ENCODE peak calls at places on chromosomes 4 and X, in six cellular contexts. I, O, A, R, P and L are unnamed samples.

GRCh38 chrX:49089553-49089952 is 9.9 kb upstream of the WDR45 start:
- DNase-seq in I (no peak), O (no peak), A (no peak), R (no peak), P (no peak), L (no peak)

GRCh38 chr4:25406081-25406692 is 29.1 kb downstream of the ANAPC4 start:
- DNase-seq in I (no peak), O (no peak), A (peak; percentile 1), R (no peak), P (no peak), L (peak; percentile 65)

GRCh38 chr4:168197926-168198325 is 105.6 kb downstream of the ANXA10 start:
- DNase-seq in I (no peak), O (no peak), A (no peak), R (no peak), P (no peak), L (no peak)

GRCh38 chr4:165464813-165465381 is 86.1 kb downstream of the CPE start:
- DNase-seq in I (no peak), O (no peak), A (peak; percentile 11), R (no peak), P (no peak), L (peak; percentile 81)

GRCh38 chr4:123807187-123807586 is 410.6 kb downstream of the SPRY1 start:
- DNase-seq in I (no peak), O (no peak), A (no peak), R (no peak), P (no peak), L (no peak)

GRCh38 chr4:10015140-10015753 is 6.0 kb downstream of the SLC2A9 start:
- DNase-seq in I (no peak), O (no peak), A (no peak), R (no peak), P (no peak), L (no peak)

GRCh38 chrX:317424-318067 is 1.1 kb downstream of the GTPBP6 start:
- DNase-seq in I (no peak), O (no peak), A (peak; percentile 21), R (no peak), P (no peak), L (no peak)

GRCh38 chr4:156656911-156657310 is 314.7 kb downstream of the PDGFC start:
- DNase-seq in I (no peak), O (no peak), A (no peak), R (no peak), P (no peak), L (peak; percentile 81)

GRCh38 chrX:131816551-131817136 is 206.5 kb upstream of the STK26 start:
- DNase-seq in I (no peak), O (no peak), A (no peak), R (no peak), P (peak; percentile 85), L (peak; percentile 80)

GRCh38 chrX:138711399-138712347 is at the start of gene FGF13:
- DNase-seq in I (no peak), O (peak; percentile 72), A (no peak), R (no peak), P (peak; percentile 26), L (no peak)

DNA sequence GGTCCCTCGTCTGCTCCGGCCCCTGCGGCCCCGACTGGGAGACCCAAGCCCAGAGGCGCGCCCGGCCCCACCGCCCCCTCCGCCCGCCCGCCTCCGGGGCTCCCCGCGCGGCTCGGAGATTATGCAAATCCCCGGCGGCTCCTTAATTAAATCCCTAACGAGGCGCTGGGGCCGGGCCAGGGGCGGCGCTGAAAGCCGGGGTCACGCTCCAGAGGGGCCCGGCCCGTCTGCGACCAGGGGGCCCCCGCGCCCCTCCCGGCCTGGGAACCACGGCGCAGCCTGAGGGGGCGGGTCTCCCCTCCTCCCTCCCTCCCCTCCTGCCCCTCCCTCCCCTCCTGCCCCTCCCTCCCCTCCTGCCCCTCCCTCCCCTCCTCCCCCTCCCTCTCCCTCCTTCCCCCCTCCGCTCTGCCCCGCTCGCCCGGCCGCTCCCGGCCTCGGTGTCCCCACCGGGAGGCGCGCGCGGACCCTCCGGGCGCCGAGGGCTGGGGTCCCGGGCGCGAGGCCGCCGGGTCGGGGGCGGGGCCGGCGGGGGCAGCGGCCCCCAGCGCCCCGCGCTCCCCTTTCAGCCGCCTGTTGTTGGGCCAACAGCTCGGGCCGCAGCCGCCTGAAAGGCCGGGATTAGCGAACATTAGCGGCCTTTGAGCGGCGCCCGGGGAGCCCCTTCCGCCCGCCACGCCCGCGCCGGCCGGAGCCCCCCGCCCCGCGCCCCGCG is 25.9 kb upstream of the FGFR3 start:
- DNase-seq in I (no peak), O (no peak), A (no peak), R (no peak), P (no peak), L (peak; percentile 48)
- H3K4me3 ChIP-seq in I (peak overlapping the region; percentile 43), O (peak overlapping the region; percentile 34), A (peak overlapping the region; percentile 44), R (peak overlapping the region; percentile 44), P (peak overlapping the region; percentile 52), L (no peak overlapping the region)

GRCh38 chrX:119763836-119764387 is 5.5 kb downstream of the SOWAHD start:
- DNase-seq in I (no peak), O (no peak), A (no peak), R (no peak), P (no peak), L (no peak)
- H3K4me3 ChIP-seq in I (no peak overlapping the region), O (no peak overlapping the region), A (no peak overlapping the region), R (no peak overlapping the region), P (no peak overlapping the region), L (no peak overlapping the region)

GRCh38 chr4:1137063-1137771 is 23.9 kb upstream of the RNF212 start:
- DNase-seq in I (no peak), O (no peak), A (no peak), R (no peak), P (no peak), L (no peak)
- H3K4me3 ChIP-seq in I (no peak overlapping the region), O (no peak overlapping the region), A (no peak overlapping the region), R (no peak overlapping the region), P (no peak overlapping the region), L (peak overlapping the region; percentile 67)

DNA sequence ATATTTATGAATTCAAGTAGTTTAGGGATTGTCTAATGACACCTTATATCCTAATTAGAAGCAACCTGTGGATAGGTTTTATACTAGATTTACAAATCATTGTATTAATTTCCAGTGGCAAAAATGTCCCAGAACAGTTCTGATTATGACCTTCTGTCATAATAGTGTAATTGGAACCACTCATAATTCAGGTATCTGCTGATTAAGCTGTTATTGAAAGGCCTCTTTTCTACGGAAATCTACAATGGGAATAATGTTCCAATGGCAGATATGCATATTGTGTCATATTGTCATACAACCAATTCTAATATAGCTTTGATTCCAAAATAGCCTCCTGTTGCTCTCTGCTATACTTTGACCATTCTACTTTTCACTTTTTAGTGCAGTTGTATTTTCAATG is 19.0 kb downstream of the MMRN1 start:
- DNase-seq in I (no peak), O (no peak), A (no peak), R (no peak), P (no peak), L (no peak)
- H3K4me3 ChIP-seq in I (no peak overlapping the region), O (no peak overlapping the region), A (no peak overlapping the region), R (no peak overlapping the region), P (no peak overlapping the region), L (no peak overlapping the region)

GRCh38 chr4:53920116-53920515 is 144.3 kb downstream of the CHIC2 start:
- DNase-seq in I (no peak), O (no peak), A (no peak), R (peak; percentile 64), P (no peak), L (no peak)
- H3K4me3 ChIP-seq in I (no peak overlapping the region), O (no peak overlapping the region), A (no peak overlapping the region), R (no peak overlapping the region), P (no peak overlapping the region), L (no peak overlapping the region)

DNA sequence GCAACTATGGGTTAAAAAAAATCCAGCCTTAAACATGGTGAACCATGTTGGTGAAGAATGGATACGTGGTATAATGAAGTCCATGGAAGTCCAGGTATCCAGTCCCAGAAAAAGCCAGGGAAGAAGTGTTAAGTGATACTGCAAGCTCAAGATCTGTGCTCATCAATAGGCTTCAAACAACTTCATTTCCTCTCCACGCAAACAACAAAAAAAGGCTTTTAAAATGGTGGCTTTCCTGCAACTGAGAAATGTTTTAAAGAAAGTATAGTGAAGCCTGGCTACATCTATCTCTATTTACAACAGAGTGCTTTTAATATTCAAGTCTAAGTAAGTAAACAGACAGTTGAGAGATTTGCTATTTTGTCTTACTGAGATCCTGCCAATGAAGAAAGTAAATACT is 1.6 kb downstream of the TAPT1 start:
- DNase-seq in I (no peak), O (no peak), A (no peak), R (no peak), P (no peak), L (no peak)
- H3K4me3 ChIP-seq in I (no peak overlapping the region), O (peak overlapping the region; percentile 80), A (peak overlapping the region; percentile 80), R (peak overlapping the region; percentile 83), P (peak overlapping the region; percentile 89), L (peak overlapping the region; percentile 93)

GRCh38 chr4:110611968-110612447 is 10.9 kb downstream of the PITX2 start:
- DNase-seq in I (no peak), O (no peak), A (no peak), R (no peak), P (no peak), L (no peak)

GRCh38 chr4:110612631-110613269 is 10.1 kb downstream of the PITX2 start:
- DNase-seq in I (no peak), O (no peak), A (no peak), R (no peak), P (no peak), L (no peak)

GRCh38 chr4:110610620-110610939 is 12.3 kb downstream of the PITX2 start:
- DNase-seq in I (no peak), O (no peak), A (no peak), R (no peak), P (no peak), L (no peak)

GRCh38 chr4:110609044-110609750 is 13.7 kb downstream of the PITX2 start:
- DNase-seq in I (no peak), O (no peak), A (no peak), R (no peak), P (no peak), L (no peak)

GRCh38 chr4:110610940-110611785 is 11.7 kb downstream of the PITX2 start:
- DNase-seq in I (no peak), O (no peak), A (no peak), R (no peak), P (no peak), L (no peak)
- H3K4me3 ChIP-seq in I (no peak overlapping the region), O (no peak overlapping the region), A (no peak overlapping the region), R (peak overlapping the region; percentile 13), P (no peak overlapping the region), L (peak overlapping the region; percentile 72)

GRCh38 chr4:172995704-172996103 is 172.9 kb upstream of the GALNT7 start:
- DNase-seq in I (no peak), O (no peak), A (no peak), R (no peak), P (no peak), L (no peak)

GRCh38 chr4:172996571-172997216 is 171.9 kb upstream of the GALNT7 start:
- DNase-seq in I (peak; percentile 66), O (no peak), A (no peak), R (no peak), P (no peak), L (peak; percentile 60)

GRCh38 chr4:172998527-172999469 is 169.8 kb upstream of the GALNT7 start:
- DNase-seq in I (peak; percentile 89), O (no peak), A (no peak), R (no peak), P (no peak), L (peak; percentile 83)

GRCh38 chr4:172997851-172998250 is 170.8 kb upstream of the GALNT7 start:
- DNase-seq in I (no peak), O (no peak), A (no peak), R (no peak), P (no peak), L (peak; percentile 21)

GRCh38 chr4:172997217-172997609 is 171.4 kb upstream of the GALNT7 start:
- DNase-seq in I (no peak), O (no peak), A (no peak), R (no peak), P (no peak), L (no peak)
- H3K4me3 ChIP-seq in I (no peak overlapping the region), O (no peak overlapping the region), A (no peak overlapping the region), R (no peak overlapping the region), P (no peak overlapping the region), L (no peak overlapping the region)